ENCODE peak calls at places on chromosome X, in four cellular contexts. A is IMR-90, W is H9, U is H1. M is an unnamed sample.

GRCh38 chrX:95893632-95894031 is 791.0 kb upstream of the DIAPH2 start:
- DNase-seq in U (no peak), W (no peak), A (no peak), M (no peak)

GRCh38 chrX:31570658-31571057 is 498.8 kb upstream of the FTHL17 start:
- DNase-seq in W (no peak), A (no peak), U (no peak), M (no peak)

GRCh38 chrX:19585370-19586082 is 70.2 kb upstream of the MAP3K15 start:
- DNase-seq in U (no peak), A (no peak), W (no peak), M (peak; percentile 37)

GRCh38 chrX:133884430-133885394 is 100.7 kb downstream of the GPC3 start:
- DNase-seq in A (no peak), U (no peak), W (no peak), M (no peak)

GRCh38 chrX:641671-642435 is 11.3 kb downstream of the SHOX start:
- DNase-seq in A (no peak), W (no peak), U (peak; percentile 55), M (no peak)

GRCh38 chrX:115894087-115894486 is 276.5 kb upstream of the AGTR2 start:
- DNase-seq in W (peak; percentile 31), A (peak; percentile 33), U (peak; percentile 33), M (peak; percentile 43)

GRCh38 chrX:26597981-26598380 is 382.0 kb downstream of the MAGEB5 start:
- DNase-seq in U (no peak), W (no peak), A (peak; percentile 22), M (no peak)

GRCh38 chrX:115622534-115622933 is 61.6 kb downstream of the PLS3 start:
- DNase-seq in W (no peak), U (no peak), A (no peak), M (peak; percentile 36)

GRCh38 chrX:101078716-101079115 is at the start of gene TMEM35A:
- DNase-seq in U (peak; percentile 49), A (peak; percentile 51), W (peak; percentile 46), M (peak; percentile 49)

GRCh38 chrX:1323315-1323714 is 13.3 kb upstream of the IL3RA start:
- DNase-seq in W (peak; percentile 90), A (no peak), U (peak; percentile 75), M (peak; percentile 89)

GRCh38 chrX:17014216-17014615 is 67.8 kb downstream of the REPS2 start:
- DNase-seq in A (no peak), U (no peak), W (no peak), M (peak; percentile 63)

GRCh38 chrX:50865311-50865710 is 45.2 kb upstream of the BMP15 start:
- DNase-seq in U (no peak), A (no peak), W (no peak), M (no peak)

GRCh38 chrX:138006176-138006575 is 440.2 kb downstream of the ZIC3 start:
- DNase-seq in A (no peak), U (no peak), W (no peak), M (no peak)

GRCh38 chrX:1592128-1592862 is 891 bp downstream of the AKAP17A start:
- DNase-seq in U (peak; percentile 49), W (peak; percentile 66), A (peak; percentile 5), M (peak; percentile 69)

GRCh38 chrX:2342878-2343277 is 157.9 kb downstream of the DHRSX start:
- DNase-seq in A (peak; percentile 86), U (no peak), W (no peak), M (no peak)

GRCh38 chrX:115408736-115409390 is 119.3 kb downstream of the LUZP4 start:
- DNase-seq in A (peak; percentile 40), U (no peak), W (no peak), M (no peak)

GRCh38 chrX:73127700-73128241 is 48.5 kb upstream of the PABPC1L2A start:
- DNase-seq in A (no peak), U (peak; percentile 60), W (peak; percentile 70), M (peak; percentile 88)

GRCh38 chrX:41332408-41332987 is 1.5 kb upstream of the DDX3X start:
- DNase-seq in U (no peak), W (no peak), A (peak; percentile 44), M (peak; percentile 55)

GRCh38 chrX:83511208-83511607 is 3.1 kb downstream of the POU3F4 start:
- DNase-seq in W (peak; percentile 60), U (peak; percentile 49), A (no peak), M (peak; percentile 63)

GRCh38 chrX:14673764-14674163 is 144.4 kb downstream of the GLRA2 start:
- DNase-seq in U (no peak), W (no peak), A (peak; percentile 91), M (peak; percentile 60)

GRCh38 chrX:151981129-151981528 is 6.7 kb upstream of the GABRE start:
- DNase-seq in U (no peak), W (no peak), A (peak; percentile 17), M (no peak)

GRCh38 chrX:35665311-35665710 is 132.8 kb upstream of the MAGEB16 start:
- DNase-seq in A (no peak), W (no peak), U (no peak), M (no peak)

GRCh38 chrX:121000589-121000988 is 15.0 kb upstream of the CT47A1 start:
- DNase-seq in U (no peak), A (no peak), W (no peak), M (peak; percentile 36)

GRCh38 chrX:25052798-25053534 is 37.2 kb upstream of the ARX start:
- DNase-seq in W (peak; percentile 59), A (no peak), U (no peak), M (peak; percentile 82)

GRCh38 chrX:150558424-150558823 is 10.0 kb upstream of the MTM1 start:
- DNase-seq in U (no peak), A (no peak), W (no peak), M (no peak)

GRCh38 chrX:9498236-9498635 is 33.4 kb downstream of the TBL1X start:
- DNase-seq in W (no peak), A (peak; percentile 52), U (no peak), M (no peak)

GRCh38 chrX:9495496-9495895 is 30.6 kb downstream of the TBL1X start:
- DNase-seq in U (no peak), A (no peak), W (no peak), M (no peak)

GRCh38 chrX:9493936-9494335 is 29.1 kb downstream of the TBL1X start:
- DNase-seq in U (no peak), A (no peak), W (no peak), M (no peak)

GRCh38 chrX:9492901-9493300 is 28.0 kb downstream of the TBL1X start:
- DNase-seq in A (peak; percentile 12), U (no peak), W (no peak), M (no peak)

GRCh38 chrX:9494806-9495205 is 29.9 kb downstream of the TBL1X start:
- DNase-seq in A (peak; percentile 41), U (no peak), W (no peak), M (peak; percentile 22)
- H3K56ac ChIP-seq in A (no peak overlapping the region), U (no peak overlapping the region), W (no peak overlapping the region), M (no peak overlapping the region)

DNA sequence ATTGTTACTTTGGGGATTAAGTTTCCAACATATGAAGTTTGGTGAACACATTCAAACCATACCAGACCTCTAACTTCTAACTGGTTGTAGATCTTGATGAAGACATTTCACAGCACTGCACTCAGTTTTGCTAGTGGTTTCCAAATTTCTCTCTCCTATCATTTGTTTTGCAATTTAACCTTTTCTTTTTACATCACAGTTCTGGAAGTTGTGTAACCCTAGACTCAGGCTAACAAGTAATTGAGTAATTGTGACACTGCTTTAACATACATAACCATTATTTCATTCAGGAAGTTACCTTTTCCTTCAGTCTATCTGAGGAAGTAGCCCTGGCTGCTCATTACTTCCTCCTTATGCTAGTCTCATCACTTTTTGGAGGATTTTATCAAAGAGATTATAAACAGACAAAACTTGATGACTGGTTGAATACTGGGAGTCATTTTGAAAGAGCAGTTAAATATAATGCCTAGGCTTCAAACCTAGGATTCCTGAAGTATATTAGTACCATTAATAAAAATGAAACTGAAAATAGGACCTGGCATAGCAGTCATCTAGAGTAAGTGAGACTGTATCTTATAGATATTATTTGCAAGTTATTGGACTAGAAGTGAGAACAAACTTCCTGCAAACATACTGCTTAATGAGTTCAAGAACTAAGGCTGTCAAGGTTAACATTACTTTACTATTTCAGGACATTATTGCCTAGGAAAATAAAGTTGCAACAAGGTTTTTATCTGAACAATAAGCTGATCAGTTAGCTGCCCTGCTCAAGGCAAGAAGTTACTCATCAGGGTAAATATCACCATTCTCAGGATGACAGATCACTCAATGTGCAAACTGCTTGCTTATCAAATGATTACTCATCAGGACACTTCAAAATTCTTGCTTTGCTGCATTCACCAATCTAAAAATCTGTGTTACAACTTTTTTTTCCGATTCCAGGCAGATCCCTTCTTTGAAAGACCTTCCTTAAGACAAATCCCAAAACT is 25.6 kb upstream of the TEX13C start:
- DNase-seq in W (no peak), U (no peak), A (no peak), M (no peak)
- H3K56ac ChIP-seq in W (no peak overlapping the region), U (no peak overlapping the region), A (no peak overlapping the region), M (no peak overlapping the region)

DNA sequence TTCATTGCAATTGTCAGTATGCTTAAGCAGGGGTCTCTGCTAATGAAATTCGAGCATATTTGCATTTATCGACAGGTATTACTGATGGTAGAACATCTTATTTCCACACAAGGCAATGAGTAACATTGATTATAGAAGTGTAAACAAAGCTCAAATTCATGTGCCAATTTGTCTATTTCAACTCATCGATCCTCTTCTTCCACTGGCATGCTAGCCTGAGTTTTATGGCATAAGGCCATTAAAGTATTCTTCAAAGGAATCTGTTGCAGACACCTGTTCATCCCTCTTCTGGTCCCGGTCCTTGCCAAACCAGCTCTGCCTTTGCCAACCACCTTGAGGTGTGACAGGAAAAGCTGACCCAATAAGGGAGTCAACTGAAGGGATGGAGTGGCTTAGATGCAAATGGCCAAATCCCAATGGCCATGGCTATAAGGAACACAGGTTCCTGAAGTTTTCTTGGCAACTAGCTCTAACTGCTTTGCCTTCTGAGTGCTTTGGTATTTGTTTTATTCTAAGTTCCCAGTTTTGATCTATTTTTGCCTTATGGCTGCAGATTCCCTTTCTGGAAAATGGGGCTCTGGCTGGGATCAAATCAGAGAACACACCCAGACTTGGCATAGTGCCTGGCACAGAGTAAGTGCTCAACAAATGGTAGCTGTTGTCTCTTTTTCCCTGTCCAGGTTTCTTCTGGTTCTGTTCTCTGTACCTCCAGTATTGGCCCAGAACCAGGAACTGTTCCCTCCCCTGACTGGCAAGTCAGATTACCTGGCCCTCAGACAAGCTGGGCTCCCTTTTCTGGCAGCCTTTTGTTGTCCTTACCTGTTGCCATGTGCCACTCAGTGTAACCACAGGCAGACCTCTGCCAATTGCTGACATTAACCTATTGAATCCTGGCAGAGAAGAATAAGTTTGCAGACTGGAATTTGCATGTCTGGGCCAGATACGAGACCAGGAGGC is 63.1 kb downstream of the RTL9 start:
- DNase-seq in U (no peak), W (no peak), A (no peak), M (no peak)
- H3K56ac ChIP-seq in U (no peak overlapping the region), W (no peak overlapping the region), A (no peak overlapping the region), M (no peak overlapping the region)

GRCh38 chrX:47611926-47612325 is 7.7 kb downstream of the SYN1 start:
- DNase-seq in A (no peak), W (no peak), U (no peak), M (no peak)

GRCh38 chrX:47613082-47613481 is 6.6 kb downstream of the SYN1 start:
- DNase-seq in U (no peak), A (no peak), W (no peak), M (no peak)

GRCh38 chrX:47608130-47608810 is 11.4 kb downstream of the SYN1 start:
- DNase-seq in A (no peak), U (no peak), W (peak; percentile 70), M (peak; percentile 92)

GRCh38 chrX:47612418-47612817 is 7.2 kb downstream of the SYN1 start:
- DNase-seq in U (no peak), W (no peak), A (no peak), M (no peak)

DNA sequence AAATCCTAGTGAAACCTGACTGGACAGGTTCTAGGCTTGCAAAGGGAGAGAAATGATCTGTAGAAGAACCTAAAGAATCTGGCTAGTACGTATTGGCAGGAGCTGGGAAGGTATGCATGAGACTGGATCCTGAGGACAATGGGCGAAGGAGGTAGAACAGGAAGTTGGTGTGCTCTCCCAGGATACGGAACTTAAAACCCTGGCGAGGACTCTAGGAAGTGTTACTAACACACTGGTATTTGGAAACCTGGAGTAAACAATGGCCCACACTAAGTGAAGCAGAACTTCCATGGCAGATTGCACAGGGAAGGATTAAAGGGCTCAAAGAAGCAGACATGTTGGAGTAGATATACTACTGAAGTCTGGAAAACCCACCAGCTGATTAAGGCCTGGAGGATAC is 9.2 kb downstream of the SYN1 start:
- DNase-seq in A (no peak), U (no peak), W (no peak), M (no peak)
- H3K56ac ChIP-seq in A (no peak overlapping the region), U (no peak overlapping the region), W (no peak overlapping the region), M (no peak overlapping the region)